ENCODE peak calls at places on chromosomes 13 and 19, in four cellular contexts. M, W, E and S are unnamed samples.

GRCh38 chr13:40776232-40776631 is 5.2 kb upstream of the MRPS31 start:
- DNase-seq in M (no peak), W (no peak), E (no peak), S (no peak)

GRCh38 chr19:57075801-57076492 is 43.8 kb upstream of the USP29 start:
- DNase-seq in M (no peak), W (no peak), E (no peak), S (no peak)

GRCh38 chr13:76293346-76293745 is 592.9 kb downstream of the KCTD12 start:
- DNase-seq in M (no peak), W (no peak), E (no peak), S (no peak)

GRCh38 chr13:43804461-43805070 is 17.8 kb upstream of the ENOX1 start:
- DNase-seq in M (peak; percentile 71), W (no peak), E (peak; percentile 29), S (no peak)

GRCh38 chr13:91184244-91184926 is 163.1 kb upstream of the MIR17HG start:
- DNase-seq in M (no peak), W (no peak), E (no peak), S (no peak)

GRCh38 chr19:7833225-7834156 is 3.5 kb downstream of the EVI5L start:
- DNase-seq in M (no peak), W (no peak), E (peak; percentile 75), S (no peak)

GRCh38 chr13:98997738-98998641 is 20.1 kb upstream of the DOCK9 start:
- DNase-seq in M (no peak), W (no peak), E (no peak), S (no peak)

GRCh38 chr19:19388568-19389555 is 16.6 kb upstream of the GATAD2A start:
- DNase-seq in M (no peak), W (no peak), E (no peak), S (no peak)

GRCh38 chr13:113970810-113971470 is 2.9 kb downstream of the C13orf46 start:
- DNase-seq in M (no peak), W (peak; percentile 49), E (peak; percentile 95), S (peak; percentile 65)

GRCh38 chr19:14835011-14835410 is at the start of the genes OR7A5 and OR7C1:
- DNase-seq in M (no peak), W (no peak), E (no peak), S (no peak)

GRCh38 chr13:91574756-91575155 is 176.3 kb downstream of the GPC5 start:
- DNase-seq in M (no peak), W (no peak), E (no peak), S (no peak)

GRCh38 chr13:50123515-50123861 is 108.2 kb downstream of the KCNRG start:
- DNase-seq in M (no peak), W (no peak), E (no peak), S (no peak)
- H3K4me1 ChIP-seq in M (peaks cover 16% of the 10 kb centered on the region), W (no peaks in the 10 kb centered on the region), E (peaks cover 43% of the 10 kb centered on the region), S (peaks cover 35% of the 10 kb centered on the region)

GRCh38 chr19:2254052-2254872 is 2.0 kb downstream of the JSRP1 start:
- DNase-seq in M (peak; percentile 84), W (no peak), E (no peak), S (no peak)

GRCh38 chr19:2251577-2252480 is 2.7 kb downstream of the AMH start:
- DNase-seq in M (no peak), W (no peak), E (no peak), S (no peak)

GRCh38 chr19:2252481-2253105 is 3.5 kb downstream of the AMH start:
- DNase-seq in M (peak; percentile 16), W (no peak), E (no peak), S (no peak)

GRCh38 chr19:2255112-2255845 is 938 bp downstream of the JSRP1 start:
- DNase-seq in M (no peak), W (no peak), E (no peak), S (no peak)

DNA sequence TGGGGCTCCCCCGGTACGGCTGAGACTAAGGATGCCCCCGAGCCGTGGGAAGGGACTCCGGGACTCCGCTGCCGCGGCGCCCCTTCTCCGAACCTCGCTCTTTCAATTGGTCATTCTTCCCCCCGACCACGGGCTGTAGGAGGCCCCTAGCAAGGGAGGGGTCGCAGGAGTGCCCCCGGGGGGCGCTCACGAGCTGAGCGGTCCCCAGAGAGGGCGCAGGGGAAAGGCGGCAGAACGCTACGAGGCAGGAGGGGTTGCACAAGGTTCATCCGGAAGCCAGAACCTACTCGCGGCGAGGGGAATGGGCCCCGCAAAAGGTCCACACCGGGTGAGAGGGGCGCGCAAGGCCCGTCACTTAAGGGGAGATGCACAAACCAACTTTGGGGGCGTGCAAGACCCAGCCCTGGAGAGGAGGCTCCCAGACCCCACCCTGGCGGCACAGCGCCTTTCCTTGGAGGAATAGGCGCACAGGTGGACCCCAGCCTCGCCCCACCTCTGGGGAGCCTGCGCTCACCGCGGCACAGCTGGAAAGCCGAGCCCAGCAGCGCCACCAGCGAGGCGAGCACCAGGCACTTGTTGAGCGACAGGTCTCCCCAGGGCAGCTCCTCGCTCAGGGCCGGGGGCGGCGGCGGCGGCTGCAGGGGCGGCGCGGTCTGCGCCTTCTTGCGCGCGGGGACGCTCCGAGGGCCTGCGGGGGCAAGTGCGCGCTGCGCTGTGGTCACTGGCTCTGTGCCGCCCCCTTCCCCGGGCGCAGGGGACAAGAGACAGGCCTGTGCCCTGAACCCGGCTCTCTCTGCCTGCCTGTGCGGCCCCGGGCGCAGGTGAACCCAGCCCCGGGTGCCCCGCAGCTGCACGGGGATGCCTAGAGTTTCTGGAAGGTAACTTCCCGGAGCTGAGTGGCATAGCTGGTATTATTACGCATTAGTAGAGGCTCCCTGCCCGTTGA is 2.8 kb downstream of the JSRP1 start:
- DNase-seq in M (peak; percentile 83), W (no peak), E (no peak), S (no peak)
- TF ChIP-seq CTCF in M (peak; percentile 61), W (no peak), E (no peak), S (no peak)

GRCh38 chr19:5123646-5124045 is 154.7 kb downstream of the KDM4B start:
- DNase-seq in M (no peak), W (no peak), E (no peak), S (no peak)
- H3K4me1 ChIP-seq in M (peaks cover 42% of the 10 kb centered on the region), W (peaks cover 9% of the 10 kb centered on the region), E (peaks cover 37% of the 10 kb centered on the region), S (peaks cover 25% of the 10 kb centered on the region)

GRCh38 chr19:50465000-50465399 is 11.3 kb upstream of the EMC10 start:
- DNase-seq in M (no peak), W (no peak), E (no peak), S (no peak)

GRCh38 chr19:50462970-50463369 is 13.3 kb upstream of the EMC10 start:
- DNase-seq in M (no peak), W (no peak), E (no peak), S (no peak)

GRCh38 chr19:50464348-50464747 is 12.0 kb upstream of the EMC10 start:
- DNase-seq in M (no peak), W (no peak), E (no peak), S (no peak)

GRCh38 chr19:50467566-50467965 is 8.7 kb upstream of the EMC10 start:
- DNase-seq in M (no peak), W (no peak), E (no peak), S (no peak)

DNA sequence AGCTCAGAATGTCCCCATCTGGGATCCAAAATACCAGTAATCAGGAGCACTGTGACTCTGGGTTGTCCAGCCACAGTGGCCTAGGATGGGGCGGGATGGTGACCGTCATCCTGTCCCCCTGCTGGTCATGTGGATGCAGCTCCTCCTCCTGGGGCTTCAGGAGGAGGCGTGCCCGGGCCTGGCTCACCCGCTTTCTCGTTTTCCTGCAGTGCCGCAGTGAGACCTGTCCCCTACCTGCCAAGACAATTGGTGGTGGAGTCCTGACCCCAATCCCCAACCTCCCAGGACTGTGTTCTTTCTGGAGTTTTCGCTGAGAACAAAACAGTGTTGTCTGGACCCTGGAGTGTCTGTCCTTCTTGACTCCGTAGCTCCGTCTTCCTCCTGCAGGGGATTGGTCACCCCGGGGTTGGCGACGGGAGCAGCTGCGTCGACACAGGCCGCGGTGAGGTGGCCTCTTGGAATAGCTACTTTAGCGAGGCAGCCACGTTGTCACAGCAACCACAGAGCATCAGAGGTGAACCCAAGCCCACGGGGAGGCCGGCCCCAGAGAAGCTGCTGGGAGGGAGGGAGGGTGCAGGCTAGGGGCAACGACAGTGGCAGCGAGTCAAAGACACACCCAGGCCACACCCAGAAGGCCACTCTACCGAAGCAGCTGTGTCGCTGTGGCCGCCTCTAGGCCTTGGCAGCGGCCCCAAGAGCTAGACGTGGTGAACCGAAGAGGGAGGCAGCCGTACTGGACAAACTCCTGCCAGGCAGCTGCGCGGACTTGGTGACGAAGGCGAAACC is 10.1 kb upstream of the EMC10 start:
- DNase-seq in M (peak; percentile 82), W (no peak), E (peak; percentile 18), S (no peak)
- TF ChIP-seq CTCF in M (peak; percentile 70), W (no peak), E (no peak), S (no peak)

DNA sequence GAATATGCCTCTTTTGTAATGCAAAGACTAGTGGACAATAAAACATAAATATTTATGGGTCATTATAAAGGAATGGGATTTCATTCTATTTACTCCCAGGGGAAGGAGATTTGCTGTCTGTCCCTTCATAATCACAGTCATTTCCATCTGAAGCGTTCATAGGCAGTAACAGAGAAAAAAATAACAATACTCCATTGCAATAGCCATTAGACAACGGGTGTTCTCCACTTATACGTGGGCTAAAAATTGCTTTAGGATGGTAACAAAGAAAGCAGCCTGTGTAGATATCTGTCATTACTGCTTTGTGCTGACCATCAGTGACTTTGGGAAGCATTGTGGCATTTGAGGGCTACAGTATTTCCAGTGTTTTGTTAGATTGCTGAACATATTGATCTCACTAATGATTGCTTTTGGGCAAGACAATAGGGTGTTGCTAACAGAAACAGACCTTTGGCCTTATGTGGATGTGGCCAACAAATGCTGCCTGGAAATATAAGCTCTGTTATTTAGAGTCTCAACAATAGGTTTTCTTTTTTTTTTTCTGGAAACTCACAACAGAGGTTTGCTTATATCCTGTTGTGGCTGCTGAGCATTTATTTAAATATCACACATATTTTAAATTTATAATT is 355.2 kb downstream of the MTUS2 start:
- DNase-seq in M (no peak), W (no peak), E (no peak), S (no peak)
- H3K4me1 ChIP-seq in M (no peaks in the 10 kb centered on the region), W (no peaks in the 10 kb centered on the region), E (no peaks in the 10 kb centered on the region), S (no peaks in the 10 kb centered on the region)

DNA sequence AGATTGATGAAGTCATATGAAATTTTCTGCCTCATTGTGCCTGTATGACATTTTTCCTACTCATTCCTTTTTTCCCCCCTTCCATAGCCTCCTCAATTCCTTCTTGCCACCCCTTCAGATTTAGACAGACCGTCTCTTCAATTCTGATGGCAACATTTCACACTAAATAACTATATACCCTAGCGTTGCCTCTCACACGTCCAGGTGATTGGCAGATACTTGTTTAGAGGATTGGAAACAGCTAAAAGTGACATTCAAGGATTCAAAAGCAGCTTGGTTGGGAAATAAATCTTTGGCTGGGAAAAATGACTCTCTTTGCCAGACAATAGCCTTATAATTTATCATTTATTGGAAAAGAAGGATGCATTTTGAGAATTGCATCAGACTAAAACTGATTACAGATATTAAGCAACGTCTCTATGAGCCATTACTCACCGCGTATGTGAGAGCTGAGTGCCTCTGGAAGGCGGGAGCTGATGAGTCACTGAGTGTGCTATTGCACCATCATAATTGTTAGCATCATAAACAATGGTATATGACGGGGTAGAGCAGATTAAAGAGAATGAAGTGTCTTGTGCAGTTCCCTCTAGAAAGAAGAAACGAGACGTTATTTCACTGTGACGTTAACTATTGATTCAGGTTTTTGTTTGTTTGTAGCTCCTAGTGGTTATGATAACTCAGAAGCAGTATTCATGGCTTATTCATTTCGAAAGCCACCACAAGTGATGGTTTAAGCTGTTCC is 61.1 kb upstream of the FAM216B start:
- DNase-seq in M (no peak), W (peak; percentile 63), E (peak; percentile 73), S (no peak)
- TF ChIP-seq CTCF in M (no peak), W (no peak), E (no peak), S (no peak)